ENCODE peak calls at places on chromosomes 7 and 10, in six cellular contexts. U is heart left ventricle, D is A549, G is Peyer's patch, K is right lobe of liver, Q is thyroid gland. A is an unnamed sample.

GRCh38 chr10:14667748-14668147 is 106.9 kb downstream of the FAM107B start:
- DNase-seq in U (no peak), D (no peak), G (no peak), K (no peak), Q (no peak), A (no peak)

GRCh38 chr7:100198266-100198665 is 20.5 kb downstream of the STAG3 start:
- DNase-seq in U (no peak), D (no peak), G (no peak), K (no peak), Q (no peak), A (no peak)

GRCh38 chr7:159097661-159098423 is 46.8 kb downstream of the VIPR2 start:
- DNase-seq in U (peak), D (no peak), G (peak), K (peak), Q (no peak), A (no peak)

GRCh38 chr7:39672176-39672575 is 48.8 kb downstream of the RALA start:
- DNase-seq in U (no peak), D (no peak), G (no peak), K (no peak), Q (no peak), A (no peak)

GRCh38 chr7:30285067-30285530 is 702 bp downstream of the ZNRF2 start:
- DNase-seq in U (peak), D (no peak), G (peak), K (peak), Q (peak), A (peak)

GRCh38 chr7:50592940-50593339 is 27.7 kb upstream of the DDC start:
- DNase-seq in U (no peak), D (no peak), G (no peak), K (no peak), Q (no peak), A (no peak)

GRCh38 chr10:71213127-71213616 is 802 bp downstream of the UNC5B start:
- DNase-seq in U (no peak), D (peak), G (peak), K (peak), Q (peak), A (no peak)

GRCh38 chr10:114629824-114630430 is 28.1 kb downstream of the ABLIM1 start:
- DNase-seq in U (no peak), D (no peak), G (no peak), K (no peak), Q (no peak), A (peak)

GRCh38 chr7:69928609-69929008 is 330.3 kb downstream of the AUTS2 start:
- DNase-seq in U (no peak), D (no peak), G (no peak), K (no peak), Q (no peak), A (no peak)

DNA sequence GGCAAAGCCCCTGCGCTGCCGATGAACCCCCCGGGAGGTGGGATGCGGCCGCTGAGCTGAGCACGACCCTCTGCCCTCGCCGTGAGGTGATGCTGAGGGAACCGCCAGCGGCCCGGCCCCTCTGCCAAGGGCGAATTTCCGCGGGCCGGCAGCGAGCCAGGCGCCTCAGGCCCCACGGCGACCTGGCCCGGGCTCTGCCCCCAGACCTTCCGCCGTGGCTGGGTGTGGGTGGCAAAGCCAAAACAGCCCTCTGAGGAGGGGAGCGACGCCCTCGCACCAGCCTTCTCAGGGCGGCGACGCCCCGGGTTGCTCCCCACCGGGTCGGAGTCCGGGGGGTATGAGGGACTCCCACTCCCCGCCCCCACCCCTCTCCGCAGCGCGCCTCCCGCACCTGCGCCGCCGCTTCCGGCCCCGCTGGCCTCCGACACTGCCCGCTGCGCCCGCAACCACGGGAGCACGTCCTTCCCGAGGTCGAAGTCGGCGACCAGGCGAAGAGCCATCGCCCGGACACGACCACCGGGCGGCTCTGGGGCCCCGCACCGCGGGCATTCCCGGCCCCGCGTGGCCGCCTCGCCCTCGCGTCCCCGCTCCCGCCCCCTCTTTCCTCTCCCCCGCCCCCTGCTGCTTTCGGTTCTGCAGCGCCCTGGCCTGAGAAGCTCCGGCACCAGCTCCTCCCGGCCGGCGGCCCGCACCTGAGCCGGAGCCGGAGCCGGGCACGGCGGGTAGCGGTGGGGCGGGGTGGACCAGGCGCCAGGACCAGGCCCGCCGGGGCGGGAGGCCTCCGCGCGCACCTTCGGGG is at the start of gene GSAP:
- DNase-seq in U (peak), D (peak), G (peak), K (peak), Q (peak), A (peak)
- TF ChIP-seq POLR2A in U (no peak), D (peak), G (no peak), K (peak), Q (no peak), A (no peak)

GRCh38 chr10:30553018-30553624 is 76.4 kb downstream of the LYZL2 start:
- DNase-seq in U (no peak), D (no peak), G (no peak), K (no peak), Q (no peak), A (peak)
- TF ChIP-seq POLR2A in U (no peak), D (no peak), G (no peak), K (no peak), Q (no peak), A (no peak)

GRCh38 chr7:127751062-127751722 is 99.2 kb downstream of the SND1 start:
- DNase-seq in U (no peak), D (no peak), G (no peak), K (no peak), Q (peak), A (no peak)
- TF ChIP-seq POLR2A in U (no peak), D (no peak), G (no peak), K (no peak), Q (no peak), A (no peak)

GRCh38 chr7:44967571-44968446 is 11.0 kb downstream of the MYO1G start:
- DNase-seq in U (no peak), D (peak), G (peak), K (peak), Q (peak), A (no peak)
- TF ChIP-seq POLR2A in U (no peak), D (no peak), G (no peak), K (no peak), Q (no peak), A (no peak)

DNA sequence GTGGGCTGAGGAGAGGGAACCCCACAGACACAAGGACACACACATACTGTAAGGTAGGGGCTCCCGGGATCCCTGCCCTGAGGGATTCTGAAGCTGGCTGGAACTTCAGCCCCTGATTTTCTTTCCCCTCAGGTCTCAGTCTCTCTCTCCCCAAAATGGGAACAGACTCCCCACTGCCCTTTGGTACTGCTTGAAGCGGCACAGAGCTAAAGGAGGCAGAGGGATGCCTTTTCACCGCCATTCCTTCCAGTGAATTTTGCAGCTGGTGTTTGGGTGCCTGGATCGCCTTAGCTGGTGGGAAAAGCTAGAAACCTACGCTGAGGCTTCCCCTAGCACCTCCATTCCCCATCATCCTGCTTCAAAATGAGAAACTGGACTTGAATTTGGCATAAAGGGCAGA is 2.7 kb upstream of the CUEDC2 start:
- DNase-seq in U (no peak), D (no peak), G (no peak), K (no peak), Q (no peak), A (no peak)
- TF ChIP-seq POLR2A in U (no peak), D (no peak), G (no peak), K (no peak), Q (no peak), A (no peak)

DNA sequence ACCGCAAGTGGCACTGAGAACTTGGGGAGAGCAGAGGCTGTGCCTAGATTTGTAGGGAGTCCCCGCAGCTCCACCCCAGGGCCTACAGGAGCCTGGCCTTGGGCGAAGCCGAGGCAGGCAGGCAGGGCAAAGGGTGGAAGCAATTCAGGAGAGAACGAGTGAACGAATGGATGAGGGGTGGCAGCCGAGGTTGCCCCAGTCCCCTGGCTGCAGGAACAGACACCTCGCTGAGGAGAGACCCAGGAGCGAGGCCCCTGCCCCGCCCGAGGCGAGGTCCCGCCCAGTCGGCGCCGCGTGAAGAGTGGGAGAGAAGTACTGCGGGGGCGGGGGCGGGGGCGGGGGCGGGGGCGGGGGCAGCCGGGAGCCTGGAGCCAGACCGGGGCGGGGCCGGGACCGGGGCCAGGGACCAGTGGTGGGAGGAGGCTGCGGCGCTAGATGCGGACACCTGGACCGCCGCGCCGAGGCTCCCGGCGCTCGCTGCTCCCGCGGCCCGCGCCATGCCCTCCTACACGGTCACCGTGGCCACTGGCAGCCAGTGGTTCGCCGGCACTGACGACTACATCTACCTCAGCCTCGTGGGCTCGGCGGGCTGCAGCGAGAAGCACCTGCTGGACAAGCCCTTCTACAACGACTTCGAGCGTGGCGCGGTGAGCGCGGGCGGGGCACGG is at the start of gene ALOX5:
- DNase-seq in U (peak), D (no peak), G (peak), K (peak), Q (peak), A (peak)
- TF ChIP-seq POLR2A in U (no peak), D (no peak), G (no peak), K (peak), Q (no peak), A (peak)